ENCODE peak calls at places on chromosomes 3 and 15, in four cellular contexts. J is HL-60, K is GM12878, Z is K562. U is an unnamed sample.

GRCh38 chr3:40901298-40901697 is 298.0 kb upstream of the CTNNB1 start:
- DNase-seq in J (no peak), K (no peak), Z (no peak), U (no peak)

GRCh38 chr3:161796780-161797179 is 300.2 kb downstream of the OTOL1 start:
- DNase-seq in J (no peak), K (no peak), Z (no peak), U (no peak)

GRCh38 chr3:159787191-159787590 is 201.4 kb upstream of the IL12A start:
- DNase-seq in J (no peak), K (no peak), Z (no peak), U (no peak)

GRCh38 chr3:179555604-179556003 is 7.1 kb upstream of the ACTL6A start:
- DNase-seq in J (no peak), K (no peak), Z (no peak), U (no peak)

GRCh38 chr3:194301730-194302129 is 49.4 kb downstream of the CPN2 start:
- DNase-seq in J (no peak), K (no peak), Z (no peak), U (no peak)

GRCh38 chr3:116413319-116413718 is 32.0 kb downstream of the LSAMP start:
- DNase-seq in J (no peak), K (no peak), Z (no peak), U (no peak)

GRCh38 chr15:45328663-45329062 is 49.7 kb downstream of the GATM start:
- DNase-seq in J (no peak), K (no peak), Z (no peak), U (no peak)

GRCh38 chr3:10448544-10448943 is 56.8 kb downstream of the ATP2B2 start:
- DNase-seq in J (no peak), K (no peak), Z (no peak), U (no peak)

GRCh38 chr3:165464736-165465135 is 268.6 kb upstream of the SLITRK3 start:
- DNase-seq in J (no peak), K (no peak), Z (no peak), U (no peak)

GRCh38 chr3:187264946-187265345 is 26.6 kb downstream of the MASP1 start:
- DNase-seq in J (no peak), K (no peak), Z (no peak), U (no peak)

GRCh38 chr3:86938305-86938704 is 52.6 kb downstream of the VGLL3 start:
- DNase-seq in J (no peak), K (no peak), Z (no peak), U (no peak)

GRCh38 chr15:69794643-69795461 is 302.9 kb downstream of the TLE3 start:
- DNase-seq in J (no peak), K (no peak), Z (no peak), U (no peak)

GRCh38 chr3:139607981-139608380 is 68.4 kb upstream of the RBP1 start:
- DNase-seq in J (no peak), K (no peak), Z (no peak), U (no peak)

GRCh38 chr3:127694467-127695215 is 21.9 kb downstream of the ABTB1 start:
- DNase-seq in J (peak), K (no peak), Z (no peak), U (no peak)

GRCh38 chr3:177802151-177802900 is 605.0 kb upstream of the TBL1XR1 start:
- DNase-seq in J (no peak), K (no peak), Z (no peak), U (no peak)

GRCh38 chr15:57286446-57287127 is 89.7 kb upstream of the CGNL1 start:
- DNase-seq in J (no peak), K (no peak), Z (no peak), U (no peak)

GRCh38 chr15:50753463-50753862 is 12.0 kb downstream of the SPPL2A start:
- DNase-seq in J (no peak), K (no peak), Z (no peak), U (no peak)

GRCh38 chr15:32029862-32030781 is at the start of gene CHRNA7:
- DNase-seq in J (peak), K (no peak), Z (peak), U (peak)

GRCh38 chr3:81540787-81541186 is 220.7 kb downstream of the GBE1 start:
- DNase-seq in J (no peak), K (no peak), Z (no peak), U (no peak)

GRCh38 chr3:26625187-26625586 is 2.6 kb downstream of the LRRC3B start:
- DNase-seq in J (no peak), K (no peak), Z (no peak), U (no peak)

GRCh38 chr3:112395166-112395894 is 62.4 kb downstream of the CD200 start:
- DNase-seq in J (no peak), K (no peak), Z (no peak), U (no peak)

GRCh38 chr15:72426753-72427152 is 28.6 kb downstream of the TMEM202 start:
- DNase-seq in J (no peak), K (no peak), Z (no peak), U (no peak)

GRCh38 chr3:18840535-18841137 is 307.7 kb upstream of the KCNH8 start:
- DNase-seq in J (no peak), K (no peak), Z (no peak), U (no peak)

GRCh38 chr15:34084086-34084485 is 17.6 kb downstream of the EMC7 start:
- DNase-seq in J (no peak), K (no peak), Z (no peak), U (no peak)

GRCh38 chr15:58981808-58982475 is 5.5 kb upstream of the RNF111 start:
- DNase-seq in J (no peak), K (no peak), Z (no peak), U (no peak)

GRCh38 chr3:177440456-177441105 is 243.3 kb upstream of the TBL1XR1 start:
- DNase-seq in J (no peak), K (no peak), Z (no peak), U (no peak)

GRCh38 chr3:102229062-102229655 is 205.7 kb upstream of the ZPLD1 start:
- DNase-seq in J (peak), K (peak), Z (peak), U (no peak)

GRCh38 chr3:9815986-9816385 is 5.9 kb downstream of the TTLL3 start:
- DNase-seq in J (no peak), K (no peak), Z (no peak), U (no peak)

GRCh38 chr15:52856286-52856685 is 66.2 kb upstream of the ONECUT1 start:
- DNase-seq in J (no peak), K (no peak), Z (no peak), U (no peak)

GRCh38 chr15:54594115-54594514 is 602.6 kb downstream of the RSL24D1 start:
- DNase-seq in J (no peak), K (no peak), Z (no peak), U (no peak)

GRCh38 chr3:11459147-11459837 is 184.4 kb downstream of the VGLL4 start:
- DNase-seq in J (no peak), K (no peak), Z (no peak), U (no peak)

GRCh38 chr3:195556390-195556789 is 13.3 kb upstream of the PPP1R2 start:
- DNase-seq in J (no peak), K (no peak), Z (peak), U (no peak)
- TF ChIP-seq SPI1 in J (no peak), K (no peak), Z (no peak), U (no peak)

DNA sequence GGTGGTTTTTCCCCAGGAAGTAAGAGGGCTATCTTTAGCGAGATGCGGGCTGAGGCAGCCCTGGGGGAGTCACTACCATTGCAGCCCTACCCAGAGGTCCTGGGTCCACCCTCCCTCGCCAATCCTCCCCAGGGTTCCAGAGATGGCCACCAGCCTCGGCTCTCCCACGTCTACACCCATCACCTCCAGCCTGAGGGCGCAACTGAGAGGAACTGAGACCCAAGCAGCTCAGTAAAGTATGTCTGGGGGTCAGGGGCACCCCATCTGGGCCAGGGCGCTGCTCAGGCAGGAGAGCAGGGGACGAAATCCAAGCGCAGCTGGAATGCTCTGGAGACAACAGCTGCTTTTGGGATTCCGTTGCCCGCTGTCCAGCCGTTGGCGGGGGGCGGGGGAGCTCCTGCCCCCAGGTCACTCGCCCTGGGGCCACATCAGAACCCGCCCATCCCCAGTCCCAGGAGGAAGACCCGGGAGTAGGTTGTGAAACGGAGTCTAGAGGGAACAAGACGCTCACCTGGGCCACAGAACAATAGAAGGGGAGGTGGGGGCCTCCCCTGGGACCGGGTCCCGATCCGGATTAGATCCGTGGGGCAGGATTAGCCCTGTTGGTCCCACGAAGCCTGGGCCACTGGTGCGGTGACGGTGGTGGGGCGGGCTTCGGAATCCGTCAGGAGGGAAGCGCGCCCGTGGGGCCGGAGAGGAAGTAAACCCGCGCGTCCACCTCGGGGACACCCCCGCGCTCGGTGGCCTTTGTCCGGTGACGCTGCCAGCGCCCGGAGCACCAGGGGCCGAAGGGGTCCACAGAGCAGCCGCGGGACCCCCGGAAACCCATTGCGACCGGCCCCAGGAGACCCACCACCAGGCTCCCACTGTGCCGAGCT is 1.3 kb upstream of the NDUFAF3 start:
- DNase-seq in J (peak), K (no peak), Z (peak), U (peak)
- TF ChIP-seq SPI1 in J (peak), K (peak), Z (peak), U (peak)

GRCh38 chr3:13299531-13300155 is 120.5 kb downstream of the NUP210 start:
- DNase-seq in J (no peak), K (no peak), Z (no peak), U (no peak)

GRCh38 chr3:13300546-13301294 is 119.4 kb downstream of the NUP210 start:
- DNase-seq in J (no peak), K (no peak), Z (no peak), U (no peak)

GRCh38 chr3:13303410-13303809 is 116.7 kb downstream of the NUP210 start:
- DNase-seq in J (no peak), K (no peak), Z (no peak), U (no peak)

GRCh38 chr3:13305623-13306022 is 114.5 kb downstream of the NUP210 start:
- DNase-seq in J (no peak), K (no peak), Z (no peak), U (no peak)

GRCh38 chr3:13301295-13301987 is 118.7 kb downstream of the NUP210 start:
- DNase-seq in J (peak), K (peak), Z (no peak), U (no peak)
- TF ChIP-seq SPI1 in J (peak), K (peak), Z (peak), U (peak)

GRCh38 chr3:124745756-124746155 is 15.5 kb downstream of the UMPS start:
- DNase-seq in J (no peak), K (no peak), Z (no peak), U (no peak)

GRCh38 chr3:124751501-124751900 is 21.2 kb downstream of the UMPS start:
- DNase-seq in J (no peak), K (no peak), Z (no peak), U (no peak)

GRCh38 chr3:124748560-124749198 is 18.4 kb downstream of the UMPS start:
- DNase-seq in J (no peak), K (no peak), Z (no peak), U (no peak)

GRCh38 chr3:124745092-124745491 is 14.8 kb downstream of the UMPS start:
- DNase-seq in J (no peak), K (no peak), Z (no peak), U (no peak)

DNA sequence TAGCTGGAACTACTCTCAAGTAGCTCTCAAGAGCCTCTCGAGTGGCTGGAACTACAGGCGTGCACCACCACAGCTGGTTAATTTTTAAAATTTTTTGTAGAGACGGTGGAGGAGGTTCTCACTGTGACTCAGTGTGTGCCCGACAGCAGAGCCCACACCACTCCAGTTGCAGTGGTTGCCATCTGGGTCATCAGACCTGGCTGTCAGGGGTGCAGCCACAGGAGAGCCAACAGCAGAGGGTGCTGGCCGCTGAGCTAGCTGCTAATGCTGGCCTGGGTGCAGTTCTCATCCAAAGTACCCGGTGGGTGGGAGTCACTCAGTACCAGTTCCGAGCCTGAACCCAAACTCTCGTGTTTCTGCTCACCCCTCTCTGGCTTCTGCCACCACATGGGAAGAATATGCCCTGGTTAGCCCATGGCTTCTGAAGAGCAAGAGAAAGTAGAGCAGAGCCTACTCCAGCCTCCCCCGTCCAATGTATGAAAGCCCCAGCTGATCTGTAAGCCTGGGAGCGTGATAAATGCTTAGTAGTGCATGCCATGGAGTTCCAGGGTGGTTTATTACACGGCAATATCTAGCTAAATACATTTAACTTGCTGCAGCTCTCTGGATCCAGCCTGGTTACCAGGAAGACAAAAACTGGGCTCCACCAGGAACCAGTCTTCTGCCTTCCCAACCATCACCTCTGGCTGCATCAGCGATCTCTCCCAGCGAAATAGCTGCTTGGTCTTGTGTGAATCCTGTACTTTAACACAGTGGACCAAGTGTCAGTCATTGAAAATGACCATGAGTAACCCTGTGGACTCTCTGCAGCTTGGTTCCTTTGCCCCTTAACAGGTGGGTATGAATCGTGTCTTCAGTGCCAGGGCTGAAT is 17.1 kb downstream of the UMPS start:
- DNase-seq in J (no peak), K (no peak), Z (no peak), U (no peak)
- TF ChIP-seq SPI1 in J (no peak), K (no peak), Z (no peak), U (no peak)

GRCh38 chr3:108433928-108434327 is 76.5 kb downstream of the MYH15 start:
- DNase-seq in J (no peak), K (no peak), Z (no peak), U (no peak)

GRCh38 chr3:108441081-108441507 is 69.3 kb downstream of the MYH15 start:
- DNase-seq in J (no peak), K (no peak), Z (no peak), U (no peak)

GRCh38 chr3:108441528-108441927 is 68.9 kb downstream of the MYH15 start:
- DNase-seq in J (no peak), K (no peak), Z (no peak), U (no peak)

GRCh38 chr3:108438542-108438941 is 71.9 kb downstream of the MYH15 start:
- DNase-seq in J (no peak), K (no peak), Z (no peak), U (no peak)

DNA sequence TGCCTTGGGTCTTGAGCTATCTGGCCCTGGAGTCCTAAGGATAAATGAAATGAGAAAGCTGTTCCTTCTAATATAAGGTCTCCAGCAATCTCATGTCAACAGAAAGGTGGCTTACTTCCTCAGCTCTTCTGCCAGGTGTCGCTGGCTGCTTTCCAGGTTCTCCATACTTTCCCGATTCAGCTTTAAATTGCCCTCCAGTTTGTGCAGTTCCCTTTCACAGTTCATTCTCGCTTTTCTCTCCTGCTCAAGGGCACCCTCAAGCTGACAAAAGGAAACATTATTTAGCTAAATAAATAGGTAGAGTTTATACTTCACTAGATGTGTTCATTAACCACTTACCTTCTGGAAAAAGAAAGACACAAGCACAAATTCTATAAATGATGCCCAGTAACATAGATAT is 73.0 kb downstream of the MYH15 start:
- DNase-seq in J (no peak), K (no peak), Z (no peak), U (no peak)
- TF ChIP-seq SPI1 in J (no peak), K (no peak), Z (no peak), U (no peak)

DNA sequence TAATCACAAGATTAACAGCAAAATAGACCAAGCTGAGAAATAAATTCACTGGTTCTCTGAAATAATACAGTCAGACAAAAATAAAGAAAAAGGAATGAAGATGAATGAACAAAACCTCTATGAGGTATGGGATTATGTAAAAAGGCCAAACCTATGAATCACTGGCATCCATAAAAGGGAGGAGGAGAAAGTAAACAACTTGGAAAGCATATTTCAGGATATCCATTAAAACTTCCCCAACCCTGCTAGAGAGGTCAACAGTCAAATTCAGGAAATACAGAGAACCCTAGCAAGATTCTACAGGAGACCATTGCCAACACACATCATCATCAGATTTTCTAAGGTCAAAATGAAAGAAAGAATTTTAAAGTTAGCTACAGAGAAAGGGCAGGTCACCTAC is 649.7 kb upstream of the CBLB start:
- DNase-seq in J (no peak), K (no peak), Z (no peak), U (no peak)
- TF ChIP-seq SPI1 in J (no peak), K (no peak), Z (no peak), U (no peak)

U was measured in GM12891.